ENCODE peak calls at places on chromosome 1, in five cellular contexts. One of them, this sample, is unnamed.

GRCh38 chr1:223861904-223862303 is 16.2 kb upstream of the TP53BP2 start:
- DNase-seq in tibial nerve: no peak
- DNase-seq in keratinocyte: no peak
- DNase-seq in brain microvascular endothelial cell: no peak
- DNase-seq in cardiac muscle cell: no peak
- DNase-seq in this sample: no peak

GRCh38 chr1:28926629-28927441 is 12.5 kb downstream of the EPB41 start:
- DNase-seq in brain microvascular endothelial cell: no peak
- DNase-seq in keratinocyte: no peak
- DNase-seq in tibial nerve: no peak
- DNase-seq in cardiac muscle cell: peak; percentile 27
- DNase-seq in this sample: no peak

GRCh38 chr1:65924471-65924870 is 131.8 kb downstream of the PDE4B start:
- DNase-seq in tibial nerve: no peak
- DNase-seq in brain microvascular endothelial cell: peak; percentile 85
- DNase-seq in cardiac muscle cell: peak; percentile 77
- DNase-seq in keratinocyte: no peak
- DNase-seq in this sample: no peak

GRCh38 chr1:101108123-101108522 is 82.5 kb upstream of the DPH5 start:
- DNase-seq in keratinocyte: peak; percentile 9
- DNase-seq in brain microvascular endothelial cell: no peak
- DNase-seq in tibial nerve: no peak
- DNase-seq in cardiac muscle cell: no peak
- DNase-seq in this sample: no peak

GRCh38 chr1:9246841-9247785 is 12.5 kb downstream of the H6PD start:
- DNase-seq in keratinocyte: no peak
- DNase-seq in tibial nerve: no peak
- DNase-seq in cardiac muscle cell: no peak
- DNase-seq in brain microvascular endothelial cell: no peak
- DNase-seq in this sample: no peak

GRCh38 chr1:33435096-33435820 is 4.4 kb upstream of the PHC2 start:
- DNase-seq in keratinocyte: no peak
- DNase-seq in brain microvascular endothelial cell: peak; percentile 80
- DNase-seq in tibial nerve: no peak
- DNase-seq in cardiac muscle cell: peak; percentile 57
- DNase-seq in this sample: no peak

GRCh38 chr1:151157067-151157531 is 650 bp downstream of the TNFAIP8L2 start:
- DNase-seq in brain microvascular endothelial cell: no peak
- DNase-seq in cardiac muscle cell: no peak
- DNase-seq in tibial nerve: no peak
- DNase-seq in keratinocyte: no peak
- DNase-seq in this sample: no peak

GRCh38 chr1:193434319-193434718 is 247.9 kb upstream of the B3GALT2 start:
- DNase-seq in brain microvascular endothelial cell: peak; percentile 82
- DNase-seq in keratinocyte: no peak
- DNase-seq in cardiac muscle cell: peak; percentile 81
- DNase-seq in tibial nerve: no peak
- DNase-seq in this sample: no peak

GRCh38 chr1:216330262-216330661 is 93.0 kb downstream of the USH2A start:
- DNase-seq in cardiac muscle cell: no peak
- DNase-seq in keratinocyte: peak; percentile 9
- DNase-seq in tibial nerve: no peak
- DNase-seq in brain microvascular endothelial cell: no peak
- DNase-seq in this sample: peak; percentile 13

GRCh38 chr1:174266991-174267612 is 107.8 kb downstream of the RABGAP1L start:
- DNase-seq in cardiac muscle cell: peak; percentile 38
- DNase-seq in keratinocyte: no peak
- DNase-seq in tibial nerve: no peak
- DNase-seq in brain microvascular endothelial cell: no peak
- DNase-seq in this sample: no peak

GRCh38 chr1:214979191-214979590 is 103.3 kb upstream of the KCNK2 start:
- DNase-seq in tibial nerve: no peak
- DNase-seq in brain microvascular endothelial cell: no peak
- DNase-seq in keratinocyte: no peak
- DNase-seq in cardiac muscle cell: no peak
- DNase-seq in this sample: no peak

GRCh38 chr1:68111804-68112436 is 61.5 kb upstream of the DIRAS3 start:
- DNase-seq in tibial nerve: peak; percentile 50
- DNase-seq in cardiac muscle cell: peak; percentile 94
- DNase-seq in keratinocyte: no peak
- DNase-seq in brain microvascular endothelial cell: peak; percentile 90
- DNase-seq in this sample: peak; percentile 41

GRCh38 chr1:16915627-16915973 is 6.1 kb upstream of the CROCC start:
- DNase-seq in cardiac muscle cell: peak; percentile 59
- DNase-seq in brain microvascular endothelial cell: no peak
- DNase-seq in tibial nerve: no peak
- DNase-seq in keratinocyte: no peak
- DNase-seq in this sample: no peak

GRCh38 chr1:172002725-172003345 is 161.5 kb downstream of the DNM3 start:
- DNase-seq in brain microvascular endothelial cell: peak; percentile 61
- DNase-seq in cardiac muscle cell: peak; percentile 82
- DNase-seq in tibial nerve: peak; percentile 52
- DNase-seq in keratinocyte: no peak
- DNase-seq in this sample: peak; percentile 42

GRCh38 chr1:64984737-64985136 is 18.4 kb upstream of the JAK1 start:
- DNase-seq in brain microvascular endothelial cell: no peak
- DNase-seq in tibial nerve: no peak
- DNase-seq in keratinocyte: no peak
- DNase-seq in cardiac muscle cell: no peak
- DNase-seq in this sample: no peak

GRCh38 chr1:56061824-56062223 is 517.5 kb downstream of the PLPP3 start:
- DNase-seq in cardiac muscle cell: no peak
- DNase-seq in brain microvascular endothelial cell: no peak
- DNase-seq in tibial nerve: no peak
- DNase-seq in keratinocyte: no peak
- DNase-seq in this sample: no peak

GRCh38 chr1:173545688-173546087 is 57.2 kb downstream of the SLC9C2 start:
- DNase-seq in brain microvascular endothelial cell: no peak
- DNase-seq in cardiac muscle cell: no peak
- DNase-seq in tibial nerve: no peak
- DNase-seq in keratinocyte: no peak
- DNase-seq in this sample: no peak

GRCh38 chr1:234309243-234309597 is 64.0 kb upstream of the COA6 start:
- DNase-seq in brain microvascular endothelial cell: no peak
- DNase-seq in keratinocyte: no peak
- DNase-seq in tibial nerve: no peak
- DNase-seq in cardiac muscle cell: no peak
- DNase-seq in this sample: no peak
- TF ChIP-seq CTCF in brain microvascular endothelial cell: no peak
- TF ChIP-seq CTCF in keratinocyte: no peak
- TF ChIP-seq CTCF in tibial nerve: no peak
- TF ChIP-seq CTCF in cardiac muscle cell: no peak
- TF ChIP-seq CTCF in this sample: no peak

GRCh38 chr1:225467193-225468020 is 39.6 kb upstream of the LBR start:
- DNase-seq in brain microvascular endothelial cell: no peak
- DNase-seq in tibial nerve: peak; percentile 50
- DNase-seq in keratinocyte: no peak
- DNase-seq in cardiac muscle cell: peak; percentile 59
- DNase-seq in this sample: no peak
- H3K27ac ChIP-seq in brain microvascular endothelial cell: peak overlapping the region; percentile 35
- H3K27ac ChIP-seq in tibial nerve: peak overlapping the region; percentile 87
- H3K27ac ChIP-seq in keratinocyte: no peak overlapping the region
- H3K27ac ChIP-seq in cardiac muscle cell: no peak overlapping the region
- H3K27ac ChIP-seq in this sample: no peak overlapping the region

GRCh38 chr1:213067366-213067765 is 16.3 kb downstream of the RPS6KC1 start:
- DNase-seq in cardiac muscle cell: peak; percentile 31
- DNase-seq in keratinocyte: no peak
- DNase-seq in brain microvascular endothelial cell: no peak
- DNase-seq in tibial nerve: no peak
- DNase-seq in this sample: no peak

GRCh38 chr1:213065800-213066199 is 14.8 kb downstream of the RPS6KC1 start:
- DNase-seq in brain microvascular endothelial cell: no peak
- DNase-seq in keratinocyte: no peak
- DNase-seq in tibial nerve: no peak
- DNase-seq in cardiac muscle cell: no peak
- DNase-seq in this sample: no peak

GRCh38 chr1:213066363-213066762 is 15.3 kb downstream of the RPS6KC1 start:
- DNase-seq in keratinocyte: no peak
- DNase-seq in cardiac muscle cell: no peak
- DNase-seq in brain microvascular endothelial cell: no peak
- DNase-seq in tibial nerve: no peak
- DNase-seq in this sample: no peak

GRCh38 chr1:213075725-213076124 is 24.7 kb downstream of the RPS6KC1 start:
- DNase-seq in tibial nerve: no peak
- DNase-seq in keratinocyte: no peak
- DNase-seq in cardiac muscle cell: no peak
- DNase-seq in brain microvascular endothelial cell: no peak
- DNase-seq in this sample: no peak

DNA sequence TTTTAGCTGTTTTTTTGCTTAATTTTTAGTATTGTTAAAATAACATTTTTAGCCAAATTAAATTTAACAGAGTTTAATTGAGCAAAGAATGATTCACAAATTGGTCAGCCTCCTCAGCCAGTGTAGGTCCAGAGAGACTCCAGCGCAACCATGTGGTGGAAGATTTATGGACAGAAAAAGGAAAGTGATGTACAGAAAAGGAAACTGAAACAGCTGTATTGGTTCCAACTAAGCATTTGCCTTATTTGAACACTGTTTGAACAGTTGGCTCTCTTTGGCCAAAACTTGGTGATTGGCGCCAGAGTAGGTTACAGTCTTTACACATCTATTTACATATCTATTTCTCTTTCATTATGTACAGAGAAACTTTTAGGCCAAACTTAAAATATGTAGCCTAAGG is 19.4 kb downstream of the RPS6KC1 start:
- DNase-seq in brain microvascular endothelial cell: peak; percentile 59
- DNase-seq in tibial nerve: no peak
- DNase-seq in keratinocyte: no peak
- DNase-seq in cardiac muscle cell: peak; percentile 85
- DNase-seq in this sample: peak; percentile 41
- TF ChIP-seq CTCF in brain microvascular endothelial cell: peak; percentile 50
- TF ChIP-seq CTCF in tibial nerve: no peak
- TF ChIP-seq CTCF in keratinocyte: peak; percentile 21
- TF ChIP-seq CTCF in cardiac muscle cell: peak; percentile 44
- TF ChIP-seq CTCF in this sample: peak; percentile 51

GRCh38 chr1:46612937-46613660 is 3.5 kb downstream of the MOB3C start:
- DNase-seq in brain microvascular endothelial cell: no peak
- DNase-seq in cardiac muscle cell: no peak
- DNase-seq in tibial nerve: no peak
- DNase-seq in keratinocyte: no peak
- DNase-seq in this sample: no peak
- H3K27ac ChIP-seq in brain microvascular endothelial cell: no peak overlapping the region
- H3K27ac ChIP-seq in cardiac muscle cell: no peak overlapping the region
- H3K27ac ChIP-seq in tibial nerve: peak overlapping the region; percentile 34
- H3K27ac ChIP-seq in keratinocyte: peak overlapping the region; percentile 30
- H3K27ac ChIP-seq in this sample: peak overlapping the region; percentile 93